ENCODE peak calls at places on chromosomes 16 and 17, in five cellular contexts. One of them, this sample, is unnamed.

GRCh38 chr17:44604149-44605115 is 47.1 kb downstream of the FZD2 start:
- DNase-seq in IMR-90: no peak
- DNase-seq in mesenchymal stem cell: no peak
- DNase-seq in GM23248: no peak
- DNase-seq in GM23338: no peak
- DNase-seq in this sample: peak; percentile 47

GRCh38 chr17:50599606-50600005 is 35.1 kb upstream of the ABCC3 start:
- DNase-seq in IMR-90: no peak
- DNase-seq in GM23248: no peak
- DNase-seq in mesenchymal stem cell: no peak
- DNase-seq in GM23338: no peak
- DNase-seq in this sample: no peak

GRCh38 chr17:76136276-76137025 is 4.6 kb downstream of the FOXJ1 start:
- DNase-seq in GM23248: no peak
- DNase-seq in IMR-90: no peak
- DNase-seq in mesenchymal stem cell: no peak
- DNase-seq in GM23338: peak; percentile 76
- DNase-seq in this sample: no peak

GRCh38 chr16:13453325-13453724 is 466.6 kb upstream of the ERCC4 start:
- DNase-seq in IMR-90: no peak
- DNase-seq in GM23338: no peak
- DNase-seq in GM23248: peak; percentile 1
- DNase-seq in mesenchymal stem cell: no peak
- DNase-seq in this sample: peak; percentile 12

GRCh38 chr16:88899901-88900648 is 33.6 kb upstream of the PABPN1L start:
- DNase-seq in mesenchymal stem cell: no peak
- DNase-seq in GM23338: no peak
- DNase-seq in IMR-90: no peak
- DNase-seq in GM23248: no peak
- DNase-seq in this sample: no peak

GRCh38 chr17:3647769-3648540 is 11.4 kb downstream of the CTNS start:
- DNase-seq in mesenchymal stem cell: peak; percentile 60
- DNase-seq in IMR-90: peak; percentile 55
- DNase-seq in GM23248: peak; percentile 76
- DNase-seq in GM23338: peak; percentile 74
- DNase-seq in this sample: peak; percentile 20

GRCh38 chr16:22300427-22301071 is 3.3 kb downstream of the POLR3E start:
- DNase-seq in GM23248: peak; percentile 85
- DNase-seq in IMR-90: peak; percentile 62
- DNase-seq in mesenchymal stem cell: peak; percentile 69
- DNase-seq in GM23338: peak; percentile 67
- DNase-seq in this sample: peak; percentile 26

GRCh38 chr17:48582750-48583069 is 4.6 kb upstream of the HOXB4 start:
- DNase-seq in GM23248: no peak
- DNase-seq in IMR-90: no peak
- DNase-seq in GM23338: no peak
- DNase-seq in mesenchymal stem cell: no peak
- DNase-seq in this sample: no peak

GRCh38 chr17:28554565-28554964 is 2.1 kb upstream of the UNC119 start:
- DNase-seq in GM23338: no peak
- DNase-seq in GM23248: no peak
- DNase-seq in IMR-90: no peak
- DNase-seq in mesenchymal stem cell: no peak
- DNase-seq in this sample: no peak

GRCh38 chr17:7317161-7317803 is 2.1 kb upstream of the GPS2 start:
- DNase-seq in IMR-90: no peak
- DNase-seq in GM23338: no peak
- DNase-seq in GM23248: no peak
- DNase-seq in mesenchymal stem cell: no peak
- DNase-seq in this sample: no peak

GRCh38 chr17:79027274-79027924 is 3.4 kb downstream of the C1QTNF1 start:
- DNase-seq in mesenchymal stem cell: no peak
- DNase-seq in IMR-90: no peak
- DNase-seq in GM23248: peak; percentile 43
- DNase-seq in GM23338: no peak
- DNase-seq in this sample: no peak

GRCh38 chr17:37158290-37158689 is 209.5 kb downstream of the AATF start:
- DNase-seq in GM23248: no peak
- DNase-seq in IMR-90: no peak
- DNase-seq in GM23338: no peak
- DNase-seq in mesenchymal stem cell: no peak
- DNase-seq in this sample: no peak

GRCh38 chr16:8885674-8886592 is 3.8 kb downstream of the LITAFD start:
- DNase-seq in mesenchymal stem cell: peak; percentile 59
- DNase-seq in GM23248: peak; percentile 69
- DNase-seq in GM23338: peak; percentile 60
- DNase-seq in IMR-90: peak; percentile 51
- DNase-seq in this sample: peak; percentile 26

GRCh38 chr17:80992077-80992947 is 671 bp downstream of the CHMP6 start:
- DNase-seq in IMR-90: no peak
- DNase-seq in mesenchymal stem cell: peak; percentile 26
- DNase-seq in GM23248: peak; percentile 50
- DNase-seq in GM23338: peak; percentile 57
- DNase-seq in this sample: no peak

GRCh38 chr16:11465675-11466074 is 120.4 kb downstream of the RMI2 start:
- DNase-seq in IMR-90: no peak
- DNase-seq in mesenchymal stem cell: no peak
- DNase-seq in GM23338: no peak
- DNase-seq in GM23248: no peak
- DNase-seq in this sample: no peak

GRCh38 chr17:32161029-32161428 is 18.7 kb downstream of the RHOT1 start:
- DNase-seq in GM23248: no peak
- DNase-seq in IMR-90: no peak
- DNase-seq in mesenchymal stem cell: no peak
- DNase-seq in GM23338: no peak
- DNase-seq in this sample: peak; percentile 84

GRCh38 chr17:61310611-61311010 is 89.0 kb upstream of the TBX2 start:
- DNase-seq in mesenchymal stem cell: no peak
- DNase-seq in IMR-90: no peak
- DNase-seq in GM23248: peak; percentile 34
- DNase-seq in GM23338: no peak
- DNase-seq in this sample: no peak

GRCh38 chr17:56833023-56833811 is 503 bp downstream of the C17orf67 start:
- DNase-seq in GM23248: peak; percentile 79
- DNase-seq in IMR-90: peak; percentile 58
- DNase-seq in GM23338: peak; percentile 77
- DNase-seq in mesenchymal stem cell: peak; percentile 72
- DNase-seq in this sample: peak; percentile 39

GRCh38 chr17:65488665-65489064 is 72.8 kb downstream of the AXIN2 start:
- DNase-seq in mesenchymal stem cell: no peak
- DNase-seq in GM23338: no peak
- DNase-seq in IMR-90: no peak
- DNase-seq in GM23248: no peak
- DNase-seq in this sample: no peak

GRCh38 chr16:77396461-77396860 is 38.4 kb downstream of the ADAMTS18 start:
- DNase-seq in mesenchymal stem cell: no peak
- DNase-seq in IMR-90: no peak
- DNase-seq in GM23248: no peak
- DNase-seq in GM23338: no peak
- DNase-seq in this sample: no peak

GRCh38 chr17:2996208-2996855 is 67.1 kb downstream of the OR1D5 start:
- DNase-seq in GM23248: peak; percentile 27
- DNase-seq in mesenchymal stem cell: no peak
- DNase-seq in IMR-90: peak; percentile 65
- DNase-seq in GM23338: no peak
- DNase-seq in this sample: no peak

GRCh38 chr17:40326014-40326831 is 17.2 kb downstream of the RARA start:
- DNase-seq in IMR-90: no peak
- DNase-seq in GM23338: no peak
- DNase-seq in mesenchymal stem cell: no peak
- DNase-seq in GM23248: no peak
- DNase-seq in this sample: no peak

GRCh38 chr17:76444518-76445311 is 8.2 kb downstream of the UBE2O start:
- DNase-seq in GM23338: peak; percentile 73
- DNase-seq in mesenchymal stem cell: peak; percentile 49
- DNase-seq in IMR-90: peak; percentile 55
- DNase-seq in GM23248: peak; percentile 55
- DNase-seq in this sample: peak; percentile 30

GRCh38 chr17:83152745-83153611 is 73.6 kb downstream of the METRNL start:
- DNase-seq in GM23338: no peak
- DNase-seq in IMR-90: no peak
- DNase-seq in mesenchymal stem cell: no peak
- DNase-seq in GM23248: no peak
- DNase-seq in this sample: no peak

GRCh38 chr17:17778308-17779014 is 58.3 kb downstream of the SREBF1 start:
- DNase-seq in mesenchymal stem cell: peak; percentile 75
- DNase-seq in GM23338: no peak
- DNase-seq in GM23248: peak; percentile 21
- DNase-seq in IMR-90: peak; percentile 81
- DNase-seq in this sample: peak; percentile 23

GRCh38 chr17:67431210-67432015 is 54.3 kb downstream of the PITPNC1 start:
- DNase-seq in IMR-90: peak; percentile 80
- DNase-seq in GM23338: no peak
- DNase-seq in GM23248: peak; percentile 91
- DNase-seq in mesenchymal stem cell: peak; percentile 91
- DNase-seq in this sample: peak; percentile 97

GRCh38 chr16:85528528-85529387 is 84.4 kb upstream of the GSE1 start:
- DNase-seq in IMR-90: no peak
- DNase-seq in GM23248: no peak
- DNase-seq in GM23338: peak; percentile 45
- DNase-seq in mesenchymal stem cell: no peak
- DNase-seq in this sample: no peak

GRCh38 chr17:39114744-39115534 is 36.5 kb downstream of the PLXDC1 start:
- DNase-seq in GM23248: peak; percentile 87
- DNase-seq in GM23338: no peak
- DNase-seq in mesenchymal stem cell: peak; percentile 40
- DNase-seq in IMR-90: peak; percentile 62
- DNase-seq in this sample: peak; percentile 20

GRCh38 chr17:65595071-65595655 is 33.7 kb upstream of the AXIN2 start:
- DNase-seq in GM23248: no peak
- DNase-seq in mesenchymal stem cell: no peak
- DNase-seq in IMR-90: no peak
- DNase-seq in GM23338: no peak
- DNase-seq in this sample: no peak

GRCh38 chr16:57266531-57267268 is 17.8 kb downstream of the PLLP start:
- DNase-seq in GM23338: no peak
- DNase-seq in IMR-90: no peak
- DNase-seq in GM23248: no peak
- DNase-seq in mesenchymal stem cell: no peak
- DNase-seq in this sample: no peak

GRCh38 chr16:81745704-81746558 is 33.2 kb upstream of the PLCG2 start:
- DNase-seq in mesenchymal stem cell: peak; percentile 43
- DNase-seq in GM23338: peak; percentile 80
- DNase-seq in GM23248: peak; percentile 70
- DNase-seq in IMR-90: peak; percentile 31
- DNase-seq in this sample: peak; percentile 18
- H3K4me3 ChIP-seq in mesenchymal stem cell: peak overlapping the region; percentile 71
- H3K4me3 ChIP-seq in GM23338: peak overlapping the region; percentile 60
- H3K4me3 ChIP-seq in GM23248: peak overlapping the region; percentile 71
- H3K4me3 ChIP-seq in IMR-90: peak overlapping the region; percentile 30
- H3K4me3 ChIP-seq in this sample: peak overlapping the region; percentile 52

DNA sequence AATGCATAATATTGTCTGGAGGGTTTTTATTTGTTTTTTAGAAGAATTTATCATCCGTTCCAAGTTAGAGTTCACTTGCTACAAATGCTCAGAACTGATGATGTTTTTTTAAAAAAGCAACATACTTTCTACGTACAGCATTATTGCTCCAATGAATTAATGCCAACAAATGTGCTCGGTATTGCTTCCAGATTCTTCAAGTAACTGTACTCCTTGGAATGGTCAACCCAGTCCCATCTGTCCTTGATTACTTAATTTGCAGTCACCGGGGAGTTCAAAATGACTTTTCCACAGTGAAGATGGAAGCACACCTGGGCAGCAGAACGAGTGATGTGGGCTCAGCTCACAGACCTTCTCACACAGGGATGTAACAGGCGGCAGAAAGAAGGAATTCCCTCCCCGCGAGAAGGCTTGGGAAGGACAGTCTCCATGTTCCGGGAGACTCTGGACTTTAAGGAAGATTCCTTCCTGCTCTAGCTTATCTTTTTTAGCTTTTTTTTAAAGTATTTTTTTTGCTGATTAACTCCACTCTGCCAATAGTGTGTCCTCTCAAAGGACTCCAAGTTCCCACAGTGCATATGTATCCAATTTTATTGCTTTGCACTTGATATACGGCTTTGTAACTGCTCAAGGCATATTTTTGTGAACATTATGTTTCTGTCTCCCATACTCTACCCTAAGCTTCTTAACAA is 68.9 kb downstream of the NXN start:
- DNase-seq in mesenchymal stem cell: no peak
- DNase-seq in GM23248: peak; percentile 77
- DNase-seq in GM23338: no peak
- DNase-seq in IMR-90: no peak
- DNase-seq in this sample: no peak
- H3K27ac ChIP-seq in mesenchymal stem cell: peak overlapping the region; percentile 62
- H3K27ac ChIP-seq in GM23248: peak overlapping the region; percentile 98
- H3K27ac ChIP-seq in GM23338: peak overlapping the region; percentile 76
- H3K27ac ChIP-seq in IMR-90: no peak overlapping the region
- H3K27ac ChIP-seq in this sample: peak overlapping the region; percentile 53

GRCh38 chr16:80263848-80264694 is 276.7 kb upstream of the DYNLRB2 start:
- DNase-seq in mesenchymal stem cell: no peak
- DNase-seq in GM23248: no peak
- DNase-seq in GM23338: no peak
- DNase-seq in IMR-90: no peak
- DNase-seq in this sample: no peak

GRCh38 chr16:80259289-80259805 is 281.4 kb upstream of the DYNLRB2 start:
- DNase-seq in GM23338: no peak
- DNase-seq in mesenchymal stem cell: no peak
- DNase-seq in GM23248: no peak
- DNase-seq in IMR-90: no peak
- DNase-seq in this sample: peak; percentile 25

GRCh38 chr16:80260906-80261311 is 279.9 kb upstream of the DYNLRB2 start:
- DNase-seq in GM23338: no peak
- DNase-seq in GM23248: peak; percentile 36
- DNase-seq in IMR-90: peak; percentile 13
- DNase-seq in mesenchymal stem cell: no peak
- DNase-seq in this sample: no peak

GRCh38 chr16:80265624-80266306 is 275.0 kb upstream of the DYNLRB2 start:
- DNase-seq in mesenchymal stem cell: peak; percentile 3
- DNase-seq in IMR-90: peak; percentile 16
- DNase-seq in GM23338: no peak
- DNase-seq in GM23248: peak; percentile 13
- DNase-seq in this sample: no peak

DNA sequence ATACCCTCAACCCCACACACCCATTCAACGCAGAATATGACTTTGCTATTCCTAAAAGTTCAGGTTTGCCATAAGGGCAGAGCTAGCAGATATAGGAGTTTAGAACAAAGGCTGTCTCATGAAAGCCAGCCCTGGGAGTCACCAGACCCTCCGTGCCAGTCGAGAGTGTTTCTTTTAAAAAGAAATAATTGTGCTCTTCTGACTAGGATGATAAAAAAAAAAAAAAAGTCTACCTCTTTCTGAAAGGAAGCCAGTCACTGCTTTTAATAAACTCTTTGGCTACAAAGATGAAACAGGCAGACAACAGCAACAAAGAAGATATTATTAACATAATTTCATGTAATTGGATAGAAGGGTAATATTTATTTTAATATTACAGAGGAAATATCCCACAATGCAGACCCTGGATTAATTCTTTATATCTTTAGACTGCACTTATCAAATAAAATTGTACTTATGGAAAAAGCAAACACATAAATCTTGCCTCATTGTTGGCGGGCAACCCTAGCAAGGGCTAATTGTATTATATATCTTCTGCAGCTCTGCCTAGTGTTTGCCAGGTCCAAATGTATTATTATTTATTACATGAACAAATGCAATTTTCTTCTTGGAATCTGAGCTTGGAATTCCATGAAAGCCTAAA is 277.5 kb upstream of the DYNLRB2 start:
- DNase-seq in IMR-90: no peak
- DNase-seq in GM23248: no peak
- DNase-seq in mesenchymal stem cell: no peak
- DNase-seq in GM23338: no peak
- DNase-seq in this sample: no peak
- H2AFZ ChIP-seq in IMR-90: no peak overlapping the region
- H2AFZ ChIP-seq in GM23248: no peak overlapping the region
- H2AFZ ChIP-seq in mesenchymal stem cell: no peak overlapping the region
- H2AFZ ChIP-seq in GM23338: no peak overlapping the region
- H2AFZ ChIP-seq in this sample: no peak overlapping the region

GRCh38 chr16:75250809-75251279 is 580 bp downstream of the BCAR1 start:
- DNase-seq in GM23248: peak; percentile 86
- DNase-seq in IMR-90: no peak
- DNase-seq in GM23338: no peak
- DNase-seq in mesenchymal stem cell: peak; percentile 46
- DNase-seq in this sample: no peak
- H3K4me3 ChIP-seq in GM23248: peak overlapping the region; percentile 93
- H3K4me3 ChIP-seq in IMR-90: peak overlapping the region; percentile 70
- H3K4me3 ChIP-seq in GM23338: peak overlapping the region; percentile 90
- H3K4me3 ChIP-seq in mesenchymal stem cell: peak overlapping the region; percentile 84
- H3K4me3 ChIP-seq in this sample: peak overlapping the region; percentile 83

This sample was measured in astrocyte.